ENCODE peak calls at places on chromosomes 6 and 20, in seven cellular contexts. O, E, G, S, N, F and J are unnamed samples.

GRCh38 chr20:35619196-35620095 is 3.8 kb downstream of the SPAG4 start:
- DNase-seq in G (peak; percentile 87), O (peak; percentile 91), S (peak; percentile 71), N (peak; percentile 94), F (peak; percentile 87), E (peak; percentile 86), J (peak; percentile 92)

GRCh38 chr20:41411458-41411857 is 44.8 kb upstream of the EMILIN3 start:
- DNase-seq in N (peak; percentile 85), G (no peak), S (peak; percentile 8), E (peak; percentile 39), F (peak; percentile 34), O (peak; percentile 23), J (no peak)

GRCh38 chr20:17664025-17664638 is 17.9 kb downstream of the RRBP1 start:
- DNase-seq in E (no peak), O (no peak), S (no peak), F (no peak), G (no peak), N (no peak), J (no peak)

GRCh38 chr6:111642463-111643158 is 36.9 kb upstream of the TRAF3IP2 start:
- DNase-seq in F (peak; percentile 79), O (peak; percentile 74), N (peak; percentile 83), S (peak; percentile 31), G (peak; percentile 51), E (peak; percentile 58), J (peak; percentile 84)

GRCh38 chr20:31572042-31572700 is 32.9 kb upstream of the ID1 start:
- DNase-seq in O (no peak), G (no peak), N (no peak), S (peak; percentile 51), F (no peak), E (no peak), J (no peak)

GRCh38 chr6:6910734-6911295 is 196.9 kb upstream of the RREB1 start:
- DNase-seq in E (no peak), G (no peak), N (no peak), F (no peak), O (no peak), S (no peak), J (no peak)

GRCh38 chr6:56385981-56386593 is 138.7 kb upstream of the COL21A1 start:
- DNase-seq in N (no peak), O (no peak), G (no peak), E (no peak), S (no peak), F (no peak), J (no peak)

GRCh38 chr6:91276315-91276714 is 689.4 kb upstream of the MAP3K7 start:
- DNase-seq in E (no peak), F (peak; percentile 36), N (no peak), G (no peak), O (peak; percentile 23), S (no peak), J (no peak)

GRCh38 chr6:16564430-16564829 is 196.8 kb downstream of the ATXN1 start:
- DNase-seq in G (no peak), O (no peak), F (no peak), E (no peak), N (no peak), S (no peak), J (no peak)

GRCh38 chr6:106446983-106447382 is 86.5 kb downstream of the CRYBG1 start:
- DNase-seq in E (no peak), O (no peak), S (no peak), G (no peak), N (no peak), F (no peak), J (no peak)

GRCh38 chr20:31678389-31679356 is 41.0 kb downstream of the COX4I2 start:
- DNase-seq in S (no peak), E (no peak), G (peak; percentile 33), F (no peak), N (no peak), O (peak; percentile 73), J (no peak)

GRCh38 chr6:4930025-4930692 is 73.7 kb downstream of the RPP40 start:
- DNase-seq in E (no peak), O (no peak), S (no peak), N (no peak), F (no peak), G (no peak), J (no peak)

GRCh38 chr6:149860834-149861602 is 3.1 kb downstream of the LRP11 start:
- DNase-seq in G (no peak), E (peak; percentile 12), O (no peak), N (no peak), F (no peak), S (no peak), J (no peak)

GRCh38 chr20:1557605-1558004 is at the start of gene SIRPD:
- DNase-seq in S (no peak), E (no peak), O (no peak), F (no peak), G (no peak), N (no peak), J (no peak)

GRCh38 chr6:12605888-12606345 is 110.7 kb upstream of the PHACTR1 start:
- DNase-seq in O (peak; percentile 67), S (peak; percentile 0), F (peak; percentile 74), N (peak; percentile 84), E (peak; percentile 84), G (peak; percentile 51), J (peak; percentile 68)

GRCh38 chr6:33578164-33578563 is 1.9 kb downstream of the BAK1 start:
- DNase-seq in S (no peak), G (no peak), F (no peak), N (no peak), E (no peak), O (no peak), J (no peak)

GRCh38 chr6:148700713-148701392 is 46.0 kb upstream of the UST start:
- DNase-seq in O (peak; percentile 44), N (peak; percentile 71), F (no peak), G (peak; percentile 14), S (no peak), E (no peak), J (no peak)

GRCh38 chr6:100620085-100620484 is 155.4 kb upstream of the SIM1 start:
- DNase-seq in E (peak; percentile 20), F (no peak), N (peak; percentile 83), O (peak; percentile 40), S (no peak), G (no peak), J (no peak)

GRCh38 chr6:6007311-6008113 is 787 bp upstream of the NRN1 start:
- DNase-seq in S (peak; percentile 54), F (peak; percentile 87), O (no peak), N (no peak), G (peak; percentile 64), E (peak; percentile 71), J (no peak)

GRCh38 chr6:3318226-3318625 is 59.5 kb downstream of the PSMG4 start:
- DNase-seq in F (no peak), G (no peak), S (no peak), E (no peak), N (no peak), O (no peak), J (no peak)

GRCh38 chr20:11912013-11912663 is 5.6 kb upstream of the BTBD3 start:
- DNase-seq in S (no peak), N (peak; percentile 39), O (peak; percentile 14), G (no peak), E (no peak), F (peak; percentile 38), J (no peak)

GRCh38 chr6:43943781-43944250 is 173.8 kb downstream of the VEGFA start:
- DNase-seq in O (no peak), S (no peak), F (no peak), G (no peak), E (no peak), N (no peak), J (no peak)

GRCh38 chr20:62776692-62777527 is 19.4 kb upstream of the MRGBP start:
- DNase-seq in G (no peak), F (peak; percentile 23), E (no peak), S (peak; percentile 24), O (peak; percentile 11), N (peak; percentile 39), J (peak; percentile 58)

GRCh38 chr20:46831633-46832011 is 63.0 kb upstream of the EYA2 start:
- DNase-seq in F (no peak), S (no peak), G (no peak), N (no peak), E (no peak), O (no peak), J (no peak)